ENCODE peak calls at places on chromosomes 12 and 14, in four cellular contexts. L is endodermal cell, T is Daoy, D is SK-N-SH. U is an unnamed sample.

GRCh38 chr12:1864867-1865266 is 44.5 kb downstream of the LRTM2 start:
- DNase-seq in L (peak), T (no peak), D (no peak), U (peak)

GRCh38 chr12:9064201-9064814 is 51.4 kb downstream of the A2M start:
- DNase-seq in L (peak), T (peak), D (peak), U (peak)

GRCh38 chr12:130026608-130027176 is 122.9 kb upstream of the TMEM132D start:
- DNase-seq in L (peak), T (peak), D (peak), U (no peak)

GRCh38 chr12:45913631-45914030 is 76.7 kb downstream of the SCAF11 start:
- DNase-seq in L (no peak), T (no peak), D (no peak), U (no peak)

GRCh38 chr12:77377622-77378021 is 312.3 kb upstream of the E2F7 start:
- DNase-seq in L (no peak), T (no peak), D (no peak), U (no peak)

GRCh38 chr12:47801904-47802246 is 17.8 kb downstream of the HDAC7 start:
- DNase-seq in L (no peak), T (no peak), D (no peak), U (no peak)

GRCh38 chr12:28814246-28814645 is 334.8 kb upstream of the FAR2 start:
- DNase-seq in L (no peak), T (no peak), D (no peak), U (no peak)

GRCh38 chr12:15719230-15719629 is 70.0 kb downstream of the EPS8 start:
- DNase-seq in L (no peak), T (no peak), D (no peak), U (no peak)

GRCh38 chr14:93320489-93320888 is 12.3 kb downstream of the BTBD7 start:
- DNase-seq in L (no peak), T (no peak), D (no peak), U (no peak)

GRCh38 chr12:95836185-95836609 is 22.6 kb upstream of the SNRPF start:
- DNase-seq in L (no peak), T (peak), D (peak), U (no peak)

GRCh38 chr14:83816755-83817154 is 1713.2 kb upstream of the FLRT2 start:
- DNase-seq in L (no peak), T (peak), D (no peak), U (no peak)

GRCh38 chr14:61813101-61813596 is 50.9 kb downstream of the SNAPC1 start:
- DNase-seq in L (no peak), T (no peak), D (peak), U (no peak)

GRCh38 chr12:65209655-65210043 is 40.3 kb downstream of the LEMD3 start:
- DNase-seq in L (no peak), T (no peak), D (no peak), U (no peak)

GRCh38 chr14:20427231-20428009 is 8.5 kb downstream of the KLHL33 start:
- DNase-seq in L (peak), T (peak), D (no peak), U (no peak)

GRCh38 chr12:28023156-28023887 is 50.8 kb upstream of the PTHLH start:
- DNase-seq in L (no peak), T (peak), D (no peak), U (no peak)

GRCh38 chr12:121581681-121582439 is 1.0 kb upstream of the KDM2B start:
- DNase-seq in L (peak), T (peak), D (peak), U (no peak)

GRCh38 chr12:124667671-124668337 is 100.4 kb upstream of the NCOR2 start:
- DNase-seq in L (no peak), T (no peak), D (no peak), U (no peak)

GRCh38 chr14:72962829-72963312 is 36.6 kb downstream of the DCAF4 start:
- DNase-seq in L (peak), T (peak), D (no peak), U (no peak)

GRCh38 chr12:82468563-82468962 is 110.2 kb downstream of the METTL25 start:
- DNase-seq in L (no peak), T (no peak), D (no peak), U (no peak)

GRCh38 chr12:94954029-94954685 is 49.3 kb downstream of the NDUFA12 start:
- DNase-seq in L (no peak), T (peak), D (no peak), U (no peak)

GRCh38 chr12:103401421-103401820 is 94.3 kb downstream of the C12orf42 start:
- DNase-seq in L (peak), T (peak), D (no peak), U (no peak)

GRCh38 chr12:81570234-81570633 is 188.9 kb downstream of the PPFIA2 start:
- DNase-seq in L (no peak), T (no peak), D (no peak), U (no peak)

GRCh38 chr12:59570134-59570533 is 25.7 kb upstream of the SLC16A7 start:
- DNase-seq in L (no peak), T (no peak), D (no peak), U (no peak)

GRCh38 chr14:61535470-61535869 is 159.8 kb upstream of the HIF1A start:
- DNase-seq in L (no peak), T (no peak), D (no peak), U (no peak)

GRCh38 chr14:105107351-105107750 is 42.1 kb upstream of the GPR132 start:
- DNase-seq in L (no peak), T (no peak), D (no peak), U (no peak)

GRCh38 chr12:52442600-52443061 is 8.5 kb upstream of the KRT75 start:
- DNase-seq in L (peak), T (peak), D (no peak), U (no peak)

GRCh38 chr12:2395352-2395977 is 342.7 kb downstream of the CACNA1C start:
- DNase-seq in L (peak), T (peak), D (peak), U (no peak)

GRCh38 chr12:11070999-11071398 is 8.9 kb upstream of the TAS2R46 start:
- DNase-seq in L (no peak), T (no peak), D (no peak), U (no peak)

GRCh38 chr12:95257541-95257940 is 39.9 kb downstream of the VEZT start:
- DNase-seq in L (no peak), T (no peak), D (no peak), U (no peak)

GRCh38 chr12:51896236-51896635 is 8.3 kb downstream of the ANKRD33 start:
- DNase-seq in L (peak), T (no peak), D (peak), U (peak)

GRCh38 chr12:128178551-128178950 is 88.4 kb upstream of the TMEM132C start:
- DNase-seq in L (peak), T (peak), D (no peak), U (no peak)

GRCh38 chr12:65331456-65331855 is 53.0 kb downstream of the MSRB3 start:
- DNase-seq in L (no peak), T (no peak), D (no peak), U (no peak)

GRCh38 chr12:100154472-100155247 is 12.0 kb upstream of the BLTP3B start:
- DNase-seq in L (peak), T (peak), D (peak), U (no peak)

GRCh38 chr14:23358042-23358441 is 5.4 kb upstream of the SLC22A17 start:
- DNase-seq in L (no peak), T (no peak), D (no peak), U (peak)

U was measured in coronary artery.